ENCODE peak calls at places on chromosomes 4 and X, in five cellular contexts. One of them, this sample, is unnamed.

GRCh38 chr4:108900018-108900417 is 137.2 kb upstream of the ETNPPL start:
- DNase-seq in EH: no peak
- DNase-seq in GM12864: no peak
- DNase-seq in NCI-H2081: no peak
- DNase-seq in stimulated activated CD8-positive, alpha-beta memory T cell treated with anti-CD3 and anti-CD28 coated beads, Interleukin-7, amount 100 ng/mL, for 1 hour: no peak
- DNase-seq in this sample: no peak

GRCh38 chr4:56755901-56756300 is 65.6 kb downstream of the SPINK2 start:
- DNase-seq in GM12864: no peak
- DNase-seq in stimulated activated CD8-positive, alpha-beta memory T cell treated with anti-CD3 and anti-CD28 coated beads, Interleukin-7, amount 100 ng/mL, for 1 hour: no peak
- DNase-seq in EH: peak; percentile 84
- DNase-seq in NCI-H2081: no peak
- DNase-seq in this sample: no peak

GRCh38 chr4:41437264-41437566 is 100.7 kb upstream of the LIMCH1 start:
- DNase-seq in NCI-H2081: no peak
- DNase-seq in EH: no peak
- DNase-seq in stimulated activated CD8-positive, alpha-beta memory T cell treated with anti-CD3 and anti-CD28 coated beads, Interleukin-7, amount 100 ng/mL, for 1 hour: no peak
- DNase-seq in GM12864: no peak
- DNase-seq in this sample: no peak

GRCh38 chr4:89303177-89303576 is 4.4 kb downstream of the GPRIN3 start:
- DNase-seq in stimulated activated CD8-positive, alpha-beta memory T cell treated with anti-CD3 and anti-CD28 coated beads, Interleukin-7, amount 100 ng/mL, for 1 hour: peak; percentile 31
- DNase-seq in GM12864: no peak
- DNase-seq in NCI-H2081: peak; percentile 51
- DNase-seq in EH: no peak
- DNase-seq in this sample: no peak

GRCh38 chrX:134898450-134898849 is 92.3 kb upstream of the SMIM10 start:
- DNase-seq in GM12864: no peak
- DNase-seq in stimulated activated CD8-positive, alpha-beta memory T cell treated with anti-CD3 and anti-CD28 coated beads, Interleukin-7, amount 100 ng/mL, for 1 hour: no peak
- DNase-seq in NCI-H2081: no peak
- DNase-seq in EH: peak; percentile 33
- DNase-seq in this sample: no peak

GRCh38 chrX:1581132-1581531 is 10.3 kb upstream of the AKAP17A start:
- DNase-seq in NCI-H2081: peak; percentile 13
- DNase-seq in stimulated activated CD8-positive, alpha-beta memory T cell treated with anti-CD3 and anti-CD28 coated beads, Interleukin-7, amount 100 ng/mL, for 1 hour: peak; percentile 55
- DNase-seq in EH: peak; percentile 68
- DNase-seq in GM12864: no peak
- DNase-seq in this sample: no peak

GRCh38 chrX:12319955-12320354 is 181.7 kb downstream of the FRMPD4 start:
- DNase-seq in NCI-H2081: no peak
- DNase-seq in stimulated activated CD8-positive, alpha-beta memory T cell treated with anti-CD3 and anti-CD28 coated beads, Interleukin-7, amount 100 ng/mL, for 1 hour: no peak
- DNase-seq in GM12864: no peak
- DNase-seq in EH: no peak
- DNase-seq in this sample: no peak

GRCh38 chr4:41455215-41455614 is 82.7 kb upstream of the LIMCH1 start:
- DNase-seq in GM12864: no peak
- DNase-seq in NCI-H2081: no peak
- DNase-seq in EH: no peak
- DNase-seq in stimulated activated CD8-positive, alpha-beta memory T cell treated with anti-CD3 and anti-CD28 coated beads, Interleukin-7, amount 100 ng/mL, for 1 hour: no peak
- DNase-seq in this sample: no peak

GRCh38 chrX:132022115-132022862 is 813 bp upstream of the STK26 start:
- DNase-seq in EH: no peak
- DNase-seq in GM12864: no peak
- DNase-seq in NCI-H2081: no peak
- DNase-seq in stimulated activated CD8-positive, alpha-beta memory T cell treated with anti-CD3 and anti-CD28 coated beads, Interleukin-7, amount 100 ng/mL, for 1 hour: no peak
- DNase-seq in this sample: no peak

GRCh38 chrX:64885850-64886249 is 90.4 kb downstream of the ZC4H2 start:
- DNase-seq in stimulated activated CD8-positive, alpha-beta memory T cell treated with anti-CD3 and anti-CD28 coated beads, Interleukin-7, amount 100 ng/mL, for 1 hour: no peak
- DNase-seq in NCI-H2081: no peak
- DNase-seq in EH: no peak
- DNase-seq in GM12864: no peak
- DNase-seq in this sample: no peak

GRCh38 chr4:19693949-19694597 is 557.6 kb upstream of the SLIT2 start:
- DNase-seq in stimulated activated CD8-positive, alpha-beta memory T cell treated with anti-CD3 and anti-CD28 coated beads, Interleukin-7, amount 100 ng/mL, for 1 hour: no peak
- DNase-seq in EH: no peak
- DNase-seq in NCI-H2081: no peak
- DNase-seq in GM12864: no peak
- DNase-seq in this sample: no peak

GRCh38 chr4:88007304-88008132 is at the start of gene PKD2:
- DNase-seq in EH: peak; percentile 85
- DNase-seq in GM12864: no peak
- DNase-seq in stimulated activated CD8-positive, alpha-beta memory T cell treated with anti-CD3 and anti-CD28 coated beads, Interleukin-7, amount 100 ng/mL, for 1 hour: peak; percentile 67
- DNase-seq in NCI-H2081: peak; percentile 49
- DNase-seq in this sample: no peak

GRCh38 chr4:76377922-76378321 is 43.0 kb downstream of the CCDC158 start:
- DNase-seq in stimulated activated CD8-positive, alpha-beta memory T cell treated with anti-CD3 and anti-CD28 coated beads, Interleukin-7, amount 100 ng/mL, for 1 hour: peak; percentile 9
- DNase-seq in EH: peak; percentile 49
- DNase-seq in GM12864: no peak
- DNase-seq in NCI-H2081: no peak
- DNase-seq in this sample: no peak

GRCh38 chrX:101550825-101551767 is 749 bp downstream of the ARMCX1 start:
- DNase-seq in NCI-H2081: no peak
- DNase-seq in GM12864: no peak
- DNase-seq in EH: peak; percentile 55
- DNase-seq in stimulated activated CD8-positive, alpha-beta memory T cell treated with anti-CD3 and anti-CD28 coated beads, Interleukin-7, amount 100 ng/mL, for 1 hour: no peak
- DNase-seq in this sample: no peak

GRCh38 chr4:3371581-3372001 is 70.2 kb upstream of the HGFAC start:
- DNase-seq in EH: no peak
- DNase-seq in GM12864: no peak
- DNase-seq in stimulated activated CD8-positive, alpha-beta memory T cell treated with anti-CD3 and anti-CD28 coated beads, Interleukin-7, amount 100 ng/mL, for 1 hour: no peak
- DNase-seq in NCI-H2081: no peak
- DNase-seq in this sample: no peak

GRCh38 chrX:134764202-134764785 is 106.0 kb upstream of the PLAC1 start:
- DNase-seq in EH: peak; percentile 46
- DNase-seq in NCI-H2081: no peak
- DNase-seq in GM12864: peak; percentile 10
- DNase-seq in stimulated activated CD8-positive, alpha-beta memory T cell treated with anti-CD3 and anti-CD28 coated beads, Interleukin-7, amount 100 ng/mL, for 1 hour: no peak
- DNase-seq in this sample: no peak

GRCh38 chr4:32042486-32042885 is 1322.3 kb downstream of the PCDH7 start:
- DNase-seq in NCI-H2081: no peak
- DNase-seq in EH: no peak
- DNase-seq in stimulated activated CD8-positive, alpha-beta memory T cell treated with anti-CD3 and anti-CD28 coated beads, Interleukin-7, amount 100 ng/mL, for 1 hour: no peak
- DNase-seq in GM12864: no peak
- DNase-seq in this sample: no peak

GRCh38 chrX:31038585-31039326 is 33.1 kb downstream of the FTHL17 start:
- DNase-seq in EH: peak; percentile 53
- DNase-seq in NCI-H2081: peak; percentile 52
- DNase-seq in stimulated activated CD8-positive, alpha-beta memory T cell treated with anti-CD3 and anti-CD28 coated beads, Interleukin-7, amount 100 ng/mL, for 1 hour: no peak
- DNase-seq in GM12864: no peak
- DNase-seq in this sample: no peak

GRCh38 chrX:1754077-1754476 is 139.2 kb downstream of the ASMT start:
- DNase-seq in EH: peak; percentile 96
- DNase-seq in NCI-H2081: no peak
- DNase-seq in stimulated activated CD8-positive, alpha-beta memory T cell treated with anti-CD3 and anti-CD28 coated beads, Interleukin-7, amount 100 ng/mL, for 1 hour: no peak
- DNase-seq in GM12864: no peak
- DNase-seq in this sample: no peak